ENCODE peak calls at places on chromosomes 16 and 17, in five cellular contexts. E is CD4-positive, alpha-beta T cell; P is activated naive CD4-positive, alpha-beta T cell; O is globus pallidus; U is choroid plexus epithelial cell. L is an unnamed sample.

GRCh38 chr17:78665952-78666920 is 89.0 kb upstream of the DNAH17 start:
- DNase-seq in E (peak; percentile 33), P (no peak), O (peak; percentile 26), U (peak; percentile 43), L (no peak)

GRCh38 chr16:12010388-12011251 is 34.1 kb downstream of the SNX29 start:
- DNase-seq in E (no peak), P (no peak), O (no peak), U (peak; percentile 56), L (no peak)

GRCh38 chr17:50266384-50267073 is 7.7 kb upstream of the TMEM92 start:
- DNase-seq in E (no peak), P (no peak), O (no peak), U (peak; percentile 88), L (peak; percentile 92)

GRCh38 chr17:32283745-32284207 is 18.1 kb downstream of the RHBDL3 start:
- DNase-seq in E (no peak), P (no peak), O (peak; percentile 47), U (no peak), L (peak; percentile 56)

GRCh38 chr17:75266315-75267145 is 4.5 kb downstream of the MIF4GD start:
- DNase-seq in E (no peak), P (no peak), O (peak; percentile 51), U (no peak), L (no peak)

GRCh38 chr17:7250655-7251329 is 742 bp downstream of the CTDNEP1 start:
- DNase-seq in E (no peak), P (no peak), O (no peak), U (peak; percentile 28), L (no peak)

GRCh38 chr17:65749479-65749878 is 188.0 kb upstream of the AXIN2 start:
- DNase-seq in E (no peak), P (no peak), O (no peak), U (peak; percentile 40), L (peak; percentile 31)

GRCh38 chr17:2485543-2485942 is 26.1 kb downstream of the METTL16 start:
- DNase-seq in E (no peak), P (no peak), O (no peak), U (peak; percentile 48), L (no peak)

GRCh38 chr17:10618202-10618635 is 38.9 kb downstream of the MYH3 start:
- DNase-seq in E (peak; percentile 22), P (peak; percentile 11), O (peak; percentile 60), U (peak; percentile 76), L (peak; percentile 46)

GRCh38 chr16:17403156-17403809 is 67.5 kb downstream of the XYLT1 start:
- DNase-seq in E (no peak), P (no peak), O (no peak), U (no peak), L (no peak)

L was measured in fibroblast of lung.